ENCODE peak calls at places on chromosomes 4 and X, in seven cellular contexts. One of them, this sample, is unnamed.

GRCh38 chr4:85430697-85431096 is 44.3 kb upstream of the ARHGAP24 start:
- DNase-seq in natural killer cell: no peak
- DNase-seq in activated naive CD8-positive, alpha-beta T cell treated with anti-CD3 and anti-CD28 coated beads, Interleukin-2, amount 50 U/mL, for 24 hours: no peak
- DNase-seq in NCI-H146: no peak
- DNase-seq in T follicular helper cell: no peak
- DNase-seq in GM04504: no peak
- DNase-seq in fibroblast of pulmonary artery: no peak
- DNase-seq in this sample: no peak

GRCh38 chr4:118774989-118775388 is 60.9 kb downstream of the SEC24D start:
- DNase-seq in fibroblast of pulmonary artery: no peak
- DNase-seq in NCI-H146: no peak
- DNase-seq in GM04504: no peak
- DNase-seq in activated naive CD8-positive, alpha-beta T cell treated with anti-CD3 and anti-CD28 coated beads, Interleukin-2, amount 50 U/mL, for 24 hours: no peak
- DNase-seq in natural killer cell: no peak
- DNase-seq in T follicular helper cell: no peak
- DNase-seq in this sample: peak; percentile 38

GRCh38 chr4:8334786-8335460 is 65.4 kb downstream of the HTRA3 start:
- DNase-seq in natural killer cell: no peak
- DNase-seq in T follicular helper cell: no peak
- DNase-seq in activated naive CD8-positive, alpha-beta T cell treated with anti-CD3 and anti-CD28 coated beads, Interleukin-2, amount 50 U/mL, for 24 hours: no peak
- DNase-seq in GM04504: no peak
- DNase-seq in fibroblast of pulmonary artery: no peak
- DNase-seq in NCI-H146: no peak
- DNase-seq in this sample: no peak

GRCh38 chrX:101368800-101369199 is 17.2 kb downstream of the BTK start:
- DNase-seq in NCI-H146: no peak
- DNase-seq in fibroblast of pulmonary artery: no peak
- DNase-seq in activated naive CD8-positive, alpha-beta T cell treated with anti-CD3 and anti-CD28 coated beads, Interleukin-2, amount 50 U/mL, for 24 hours: no peak
- DNase-seq in natural killer cell: no peak
- DNase-seq in GM04504: no peak
- DNase-seq in T follicular helper cell: no peak
- DNase-seq in this sample: no peak

GRCh38 chr4:185872747-185873380 is 60.9 kb upstream of the SORBS2 start:
- DNase-seq in GM04504: no peak
- DNase-seq in activated naive CD8-positive, alpha-beta T cell treated with anti-CD3 and anti-CD28 coated beads, Interleukin-2, amount 50 U/mL, for 24 hours: no peak
- DNase-seq in T follicular helper cell: no peak
- DNase-seq in fibroblast of pulmonary artery: no peak
- DNase-seq in NCI-H146: no peak
- DNase-seq in natural killer cell: no peak
- DNase-seq in this sample: peak; percentile 42

GRCh38 chr4:174596513-174596912 is 74.2 kb upstream of the HPGD start:
- DNase-seq in NCI-H146: no peak
- DNase-seq in activated naive CD8-positive, alpha-beta T cell treated with anti-CD3 and anti-CD28 coated beads, Interleukin-2, amount 50 U/mL, for 24 hours: no peak
- DNase-seq in T follicular helper cell: no peak
- DNase-seq in natural killer cell: no peak
- DNase-seq in fibroblast of pulmonary artery: no peak
- DNase-seq in GM04504: no peak
- DNase-seq in this sample: no peak

GRCh38 chr4:102760645-102761477 is at the start of gene MANBA:
- DNase-seq in NCI-H146: peak; percentile 72
- DNase-seq in GM04504: peak; percentile 47
- DNase-seq in T follicular helper cell: peak; percentile 77
- DNase-seq in activated naive CD8-positive, alpha-beta T cell treated with anti-CD3 and anti-CD28 coated beads, Interleukin-2, amount 50 U/mL, for 24 hours: peak; percentile 86
- DNase-seq in natural killer cell: peak; percentile 72
- DNase-seq in fibroblast of pulmonary artery: peak; percentile 71
- DNase-seq in this sample: peak; percentile 81

GRCh38 chr4:56026596-56026995 is 77.9 kb downstream of the CEP135 start:
- DNase-seq in NCI-H146: no peak
- DNase-seq in GM04504: no peak
- DNase-seq in activated naive CD8-positive, alpha-beta T cell treated with anti-CD3 and anti-CD28 coated beads, Interleukin-2, amount 50 U/mL, for 24 hours: no peak
- DNase-seq in natural killer cell: no peak
- DNase-seq in T follicular helper cell: no peak
- DNase-seq in fibroblast of pulmonary artery: peak; percentile 24
- DNase-seq in this sample: peak; percentile 75

GRCh38 chr4:1035510-1035909 is 24.1 kb downstream of the FGFRL1 start:
- DNase-seq in activated naive CD8-positive, alpha-beta T cell treated with anti-CD3 and anti-CD28 coated beads, Interleukin-2, amount 50 U/mL, for 24 hours: no peak
- DNase-seq in fibroblast of pulmonary artery: no peak
- DNase-seq in GM04504: no peak
- DNase-seq in NCI-H146: no peak
- DNase-seq in natural killer cell: no peak
- DNase-seq in T follicular helper cell: no peak
- DNase-seq in this sample: no peak

GRCh38 chr4:54217642-54218486 is 11.2 kb upstream of the PDGFRA start:
- DNase-seq in activated naive CD8-positive, alpha-beta T cell treated with anti-CD3 and anti-CD28 coated beads, Interleukin-2, amount 50 U/mL, for 24 hours: peak; percentile 55
- DNase-seq in NCI-H146: peak; percentile 92
- DNase-seq in fibroblast of pulmonary artery: peak; percentile 93
- DNase-seq in natural killer cell: peak; percentile 36
- DNase-seq in GM04504: peak; percentile 88
- DNase-seq in T follicular helper cell: no peak
- DNase-seq in this sample: peak; percentile 80

GRCh38 chrX:10239611-10240064 is 82.9 kb downstream of the CLCN4 start:
- DNase-seq in natural killer cell: no peak
- DNase-seq in T follicular helper cell: no peak
- DNase-seq in fibroblast of pulmonary artery: no peak
- DNase-seq in activated naive CD8-positive, alpha-beta T cell treated with anti-CD3 and anti-CD28 coated beads, Interleukin-2, amount 50 U/mL, for 24 hours: no peak
- DNase-seq in NCI-H146: no peak
- DNase-seq in GM04504: no peak
- DNase-seq in this sample: peak; percentile 43

GRCh38 chr4:118282692-118283091 is 70.1 kb downstream of the PRSS12 start:
- DNase-seq in natural killer cell: no peak
- DNase-seq in fibroblast of pulmonary artery: peak; percentile 56
- DNase-seq in activated naive CD8-positive, alpha-beta T cell treated with anti-CD3 and anti-CD28 coated beads, Interleukin-2, amount 50 U/mL, for 24 hours: no peak
- DNase-seq in GM04504: no peak
- DNase-seq in T follicular helper cell: no peak
- DNase-seq in NCI-H146: no peak
- DNase-seq in this sample: peak; percentile 90

GRCh38 chr4:78047366-78047765 is 9.8 kb upstream of the FRAS1 start:
- DNase-seq in NCI-H146: no peak
- DNase-seq in natural killer cell: no peak
- DNase-seq in fibroblast of pulmonary artery: no peak
- DNase-seq in T follicular helper cell: no peak
- DNase-seq in activated naive CD8-positive, alpha-beta T cell treated with anti-CD3 and anti-CD28 coated beads, Interleukin-2, amount 50 U/mL, for 24 hours: no peak
- DNase-seq in GM04504: no peak
- DNase-seq in this sample: no peak

GRCh38 chrX:19046343-19047215 is 62.7 kb upstream of the PHKA2 start:
- DNase-seq in fibroblast of pulmonary artery: no peak
- DNase-seq in natural killer cell: no peak
- DNase-seq in activated naive CD8-positive, alpha-beta T cell treated with anti-CD3 and anti-CD28 coated beads, Interleukin-2, amount 50 U/mL, for 24 hours: no peak
- DNase-seq in GM04504: no peak
- DNase-seq in T follicular helper cell: no peak
- DNase-seq in NCI-H146: no peak
- DNase-seq in this sample: peak; percentile 75

GRCh38 chr4:122765702-122766352 is 33.3 kb downstream of the BBS12 start:
- DNase-seq in natural killer cell: no peak
- DNase-seq in GM04504: peak; percentile 82
- DNase-seq in NCI-H146: no peak
- DNase-seq in activated naive CD8-positive, alpha-beta T cell treated with anti-CD3 and anti-CD28 coated beads, Interleukin-2, amount 50 U/mL, for 24 hours: no peak
- DNase-seq in T follicular helper cell: no peak
- DNase-seq in fibroblast of pulmonary artery: peak; percentile 90
- DNase-seq in this sample: peak; percentile 81

GRCh38 chrX:56783450-56783831 is 54.4 kb downstream of the NBDY start:
- DNase-seq in NCI-H146: peak; percentile 78
- DNase-seq in activated naive CD8-positive, alpha-beta T cell treated with anti-CD3 and anti-CD28 coated beads, Interleukin-2, amount 50 U/mL, for 24 hours: no peak
- DNase-seq in GM04504: peak; percentile 68
- DNase-seq in T follicular helper cell: peak; percentile 74
- DNase-seq in natural killer cell: no peak
- DNase-seq in fibroblast of pulmonary artery: no peak
- DNase-seq in this sample: no peak

GRCh38 chr4:184143770-184144564 is 73.7 kb downstream of the ENPP6 start:
- DNase-seq in fibroblast of pulmonary artery: no peak
- DNase-seq in GM04504: no peak
- DNase-seq in T follicular helper cell: no peak
- DNase-seq in NCI-H146: no peak
- DNase-seq in activated naive CD8-positive, alpha-beta T cell treated with anti-CD3 and anti-CD28 coated beads, Interleukin-2, amount 50 U/mL, for 24 hours: no peak
- DNase-seq in natural killer cell: no peak
- DNase-seq in this sample: no peak

GRCh38 chr4:137531951-137532868 is at the start of gene PCDH18:
- DNase-seq in natural killer cell: no peak
- DNase-seq in fibroblast of pulmonary artery: peak; percentile 98
- DNase-seq in NCI-H146: peak; percentile 27
- DNase-seq in activated naive CD8-positive, alpha-beta T cell treated with anti-CD3 and anti-CD28 coated beads, Interleukin-2, amount 50 U/mL, for 24 hours: peak; percentile 1
- DNase-seq in GM04504: peak; percentile 97
- DNase-seq in T follicular helper cell: no peak
- DNase-seq in this sample: peak; percentile 71

GRCh38 chrX:39261446-39262147 is 460.3 kb downstream of the MID1IP1 start:
- DNase-seq in T follicular helper cell: no peak
- DNase-seq in natural killer cell: no peak
- DNase-seq in GM04504: peak; percentile 38
- DNase-seq in activated naive CD8-positive, alpha-beta T cell treated with anti-CD3 and anti-CD28 coated beads, Interleukin-2, amount 50 U/mL, for 24 hours: no peak
- DNase-seq in NCI-H146: peak; percentile 53
- DNase-seq in fibroblast of pulmonary artery: peak; percentile 44
- DNase-seq in this sample: peak; percentile 67

GRCh38 chrX:110341189-110342035 is 17.2 kb upstream of the RTL9 start:
- DNase-seq in fibroblast of pulmonary artery: peak; percentile 73
- DNase-seq in activated naive CD8-positive, alpha-beta T cell treated with anti-CD3 and anti-CD28 coated beads, Interleukin-2, amount 50 U/mL, for 24 hours: no peak
- DNase-seq in natural killer cell: no peak
- DNase-seq in NCI-H146: no peak
- DNase-seq in GM04504: peak; percentile 59
- DNase-seq in T follicular helper cell: no peak
- DNase-seq in this sample: peak; percentile 74

GRCh38 chr4:38060829-38061431 is 100.7 kb downstream of the PTTG2 start:
- DNase-seq in fibroblast of pulmonary artery: peak; percentile 74
- DNase-seq in NCI-H146: no peak
- DNase-seq in T follicular helper cell: no peak
- DNase-seq in natural killer cell: no peak
- DNase-seq in activated naive CD8-positive, alpha-beta T cell treated with anti-CD3 and anti-CD28 coated beads, Interleukin-2, amount 50 U/mL, for 24 hours: no peak
- DNase-seq in GM04504: no peak
- DNase-seq in this sample: peak; percentile 30

GRCh38 chr4:139692300-139693012 is 26.8 kb downstream of the MGST2 start:
- DNase-seq in natural killer cell: no peak
- DNase-seq in NCI-H146: peak; percentile 27
- DNase-seq in fibroblast of pulmonary artery: no peak
- DNase-seq in T follicular helper cell: no peak
- DNase-seq in GM04504: no peak
- DNase-seq in activated naive CD8-positive, alpha-beta T cell treated with anti-CD3 and anti-CD28 coated beads, Interleukin-2, amount 50 U/mL, for 24 hours: no peak
- DNase-seq in this sample: peak; percentile 36

GRCh38 chr4:46390353-46391058 is 578 bp upstream of the GABRA2 start:
- DNase-seq in GM04504: no peak
- DNase-seq in fibroblast of pulmonary artery: no peak
- DNase-seq in NCI-H146: no peak
- DNase-seq in T follicular helper cell: no peak
- DNase-seq in natural killer cell: no peak
- DNase-seq in activated naive CD8-positive, alpha-beta T cell treated with anti-CD3 and anti-CD28 coated beads, Interleukin-2, amount 50 U/mL, for 24 hours: no peak
- DNase-seq in this sample: no peak

This sample was measured in epithelial cell of esophagus.